ENCODE peak calls at places on chromosomes 5 and 9, in ten cellular contexts. One of them, this sample, is unnamed.

GRCh38 chr5:35153375-35153932 is 76.8 kb downstream of the PRLR start:
- DNase-seq in HEK293T: no peak
- DNase-seq in T-helper 22 cell: no peak
- DNase-seq in mammary epithelial cell: no peak
- DNase-seq in H7: no peak
- DNase-seq in A172: no peak
- DNase-seq in SHP77 treated with DMSO at 0.1 percent for 48 hours: no peak
- DNase-seq in T-cell: no peak
- DNase-seq in NT2/D1: no peak
- DNase-seq in GM03348: no peak
- DNase-seq in this sample: no peak

GRCh38 chr5:150489358-150490295 is 18.3 kb upstream of the NDST1 start:
- DNase-seq in SHP77 treated with DMSO at 0.1 percent for 48 hours: no peak
- DNase-seq in mammary epithelial cell: no peak
- DNase-seq in HEK293T: no peak
- DNase-seq in T-helper 22 cell: no peak
- DNase-seq in GM03348: no peak
- DNase-seq in A172: no peak
- DNase-seq in T-cell: no peak
- DNase-seq in H7: peak
- DNase-seq in NT2/D1: no peak
- DNase-seq in this sample: no peak

GRCh38 chr5:141338538-141339306 is at the start of gene PCDHGA2:
- DNase-seq in mammary epithelial cell: peak
- DNase-seq in GM03348: peak
- DNase-seq in HEK293T: peak
- DNase-seq in T-helper 22 cell: no peak
- DNase-seq in T-cell: no peak
- DNase-seq in A172: peak
- DNase-seq in SHP77 treated with DMSO at 0.1 percent for 48 hours: no peak
- DNase-seq in H7: peak
- DNase-seq in NT2/D1: peak
- DNase-seq in this sample: no peak

GRCh38 chr9:114851301-114851700 is 45.5 kb upstream of the TNFSF15 start:
- DNase-seq in HEK293T: no peak
- DNase-seq in T-helper 22 cell: no peak
- DNase-seq in A172: no peak
- DNase-seq in T-cell: no peak
- DNase-seq in mammary epithelial cell: no peak
- DNase-seq in SHP77 treated with DMSO at 0.1 percent for 48 hours: no peak
- DNase-seq in NT2/D1: no peak
- DNase-seq in GM03348: no peak
- DNase-seq in H7: no peak
- DNase-seq in this sample: no peak

GRCh38 chr5:167770461-167770860 is 521.0 kb upstream of the WWC1 start:
- DNase-seq in T-helper 22 cell: no peak
- DNase-seq in A172: peak
- DNase-seq in mammary epithelial cell: no peak
- DNase-seq in H7: no peak
- DNase-seq in NT2/D1: no peak
- DNase-seq in GM03348: peak
- DNase-seq in SHP77 treated with DMSO at 0.1 percent for 48 hours: no peak
- DNase-seq in T-cell: no peak
- DNase-seq in HEK293T: no peak
- DNase-seq in this sample: no peak

GRCh38 chr5:129963359-129963758 is 59.1 kb downstream of the CHSY3 start:
- DNase-seq in SHP77 treated with DMSO at 0.1 percent for 48 hours: no peak
- DNase-seq in H7: no peak
- DNase-seq in GM03348: peak
- DNase-seq in T-cell: no peak
- DNase-seq in T-helper 22 cell: no peak
- DNase-seq in HEK293T: no peak
- DNase-seq in NT2/D1: no peak
- DNase-seq in A172: peak
- DNase-seq in mammary epithelial cell: peak
- DNase-seq in this sample: no peak

GRCh38 chr9:137833721-137834613 is 43.6 kb upstream of the CACNA1B start:
- DNase-seq in HEK293T: no peak
- DNase-seq in A172: no peak
- DNase-seq in H7: peak
- DNase-seq in T-helper 22 cell: no peak
- DNase-seq in mammary epithelial cell: no peak
- DNase-seq in NT2/D1: no peak
- DNase-seq in GM03348: no peak
- DNase-seq in SHP77 treated with DMSO at 0.1 percent for 48 hours: no peak
- DNase-seq in T-cell: no peak
- DNase-seq in this sample: no peak

GRCh38 chr9:30039712-30040111 is 2344.7 kb upstream of the ACO1 start:
- DNase-seq in HEK293T: peak
- DNase-seq in mammary epithelial cell: no peak
- DNase-seq in A172: no peak
- DNase-seq in H7: no peak
- DNase-seq in T-helper 22 cell: no peak
- DNase-seq in NT2/D1: no peak
- DNase-seq in SHP77 treated with DMSO at 0.1 percent for 48 hours: no peak
- DNase-seq in GM03348: no peak
- DNase-seq in T-cell: no peak
- DNase-seq in this sample: no peak

GRCh38 chr9:108244676-108245075 is 611.1 kb downstream of the ACTL7B start:
- DNase-seq in HEK293T: no peak
- DNase-seq in H7: no peak
- DNase-seq in A172: no peak
- DNase-seq in T-cell: no peak
- DNase-seq in NT2/D1: no peak
- DNase-seq in mammary epithelial cell: no peak
- DNase-seq in T-helper 22 cell: no peak
- DNase-seq in SHP77 treated with DMSO at 0.1 percent for 48 hours: no peak
- DNase-seq in GM03348: no peak
- DNase-seq in this sample: no peak

GRCh38 chr5:126253406-126253805 is 169.8 kb upstream of the GRAMD2B start:
- DNase-seq in SHP77 treated with DMSO at 0.1 percent for 48 hours: no peak
- DNase-seq in NT2/D1: no peak
- DNase-seq in T-cell: no peak
- DNase-seq in A172: no peak
- DNase-seq in GM03348: no peak
- DNase-seq in H7: no peak
- DNase-seq in HEK293T: no peak
- DNase-seq in mammary epithelial cell: no peak
- DNase-seq in T-helper 22 cell: no peak
- DNase-seq in this sample: no peak

GRCh38 chr5:61701877-61702602 is 370.0 kb downstream of the ZSWIM6 start:
- DNase-seq in T-cell: no peak
- DNase-seq in H7: no peak
- DNase-seq in NT2/D1: no peak
- DNase-seq in GM03348: no peak
- DNase-seq in HEK293T: no peak
- DNase-seq in A172: no peak
- DNase-seq in mammary epithelial cell: no peak
- DNase-seq in T-helper 22 cell: no peak
- DNase-seq in SHP77 treated with DMSO at 0.1 percent for 48 hours: no peak
- DNase-seq in this sample: no peak

GRCh38 chr5:150358261-150359095 is 981 bp downstream of the TCOF1 start:
- DNase-seq in SHP77 treated with DMSO at 0.1 percent for 48 hours: no peak
- DNase-seq in A172: no peak
- DNase-seq in T-helper 22 cell: no peak
- DNase-seq in mammary epithelial cell: peak
- DNase-seq in NT2/D1: no peak
- DNase-seq in GM03348: no peak
- DNase-seq in H7: no peak
- DNase-seq in T-cell: no peak
- DNase-seq in HEK293T: no peak
- DNase-seq in this sample: no peak

GRCh38 chr5:56633950-56634349 is 181.4 kb upstream of the MAP3K1 start:
- DNase-seq in T-cell: no peak
- DNase-seq in SHP77 treated with DMSO at 0.1 percent for 48 hours: no peak
- DNase-seq in GM03348: no peak
- DNase-seq in NT2/D1: no peak
- DNase-seq in A172: no peak
- DNase-seq in T-helper 22 cell: no peak
- DNase-seq in mammary epithelial cell: no peak
- DNase-seq in HEK293T: no peak
- DNase-seq in H7: no peak
- DNase-seq in this sample: no peak

GRCh38 chr9:16787724-16788123 is 82.7 kb downstream of the BNC2 start:
- DNase-seq in HEK293T: no peak
- DNase-seq in GM03348: peak
- DNase-seq in NT2/D1: no peak
- DNase-seq in T-helper 22 cell: no peak
- DNase-seq in mammary epithelial cell: no peak
- DNase-seq in T-cell: no peak
- DNase-seq in SHP77 treated with DMSO at 0.1 percent for 48 hours: no peak
- DNase-seq in A172: peak
- DNase-seq in H7: no peak
- DNase-seq in this sample: no peak

GRCh38 chr9:89145086-89145485 is 33.5 kb downstream of the SHC3 start:
- DNase-seq in GM03348: no peak
- DNase-seq in T-cell: no peak
- DNase-seq in A172: no peak
- DNase-seq in HEK293T: no peak
- DNase-seq in SHP77 treated with DMSO at 0.1 percent for 48 hours: no peak
- DNase-seq in T-helper 22 cell: no peak
- DNase-seq in H7: no peak
- DNase-seq in NT2/D1: no peak
- DNase-seq in mammary epithelial cell: no peak
- DNase-seq in this sample: no peak

GRCh38 chr9:123473226-123473625 is 117.2 kb downstream of the CRB2 start:
- DNase-seq in NT2/D1: no peak
- DNase-seq in T-helper 22 cell: no peak
- DNase-seq in A172: no peak
- DNase-seq in GM03348: no peak
- DNase-seq in T-cell: no peak
- DNase-seq in mammary epithelial cell: no peak
- DNase-seq in H7: no peak
- DNase-seq in HEK293T: no peak
- DNase-seq in SHP77 treated with DMSO at 0.1 percent for 48 hours: no peak
- DNase-seq in this sample: no peak

GRCh38 chr5:113202904-113203716 is 226.5 kb downstream of the DCP2 start:
- DNase-seq in NT2/D1: no peak
- DNase-seq in mammary epithelial cell: no peak
- DNase-seq in A172: no peak
- DNase-seq in HEK293T: peak
- DNase-seq in SHP77 treated with DMSO at 0.1 percent for 48 hours: no peak
- DNase-seq in T-cell: no peak
- DNase-seq in T-helper 22 cell: no peak
- DNase-seq in GM03348: no peak
- DNase-seq in H7: no peak
- DNase-seq in this sample: no peak

GRCh38 chr9:138045541-138046490 is 168.2 kb downstream of the CACNA1B start:
- DNase-seq in mammary epithelial cell: no peak
- DNase-seq in A172: no peak
- DNase-seq in HEK293T: no peak
- DNase-seq in GM03348: no peak
- DNase-seq in H7: peak
- DNase-seq in SHP77 treated with DMSO at 0.1 percent for 48 hours: no peak
- DNase-seq in NT2/D1: no peak
- DNase-seq in T-helper 22 cell: no peak
- DNase-seq in T-cell: no peak
- DNase-seq in this sample: peak

GRCh38 chr5:83167506-83167905 is 90.2 kb downstream of the XRCC4 start:
- DNase-seq in SHP77 treated with DMSO at 0.1 percent for 48 hours: no peak
- DNase-seq in T-cell: no peak
- DNase-seq in T-helper 22 cell: no peak
- DNase-seq in GM03348: no peak
- DNase-seq in HEK293T: no peak
- DNase-seq in H7: no peak
- DNase-seq in mammary epithelial cell: no peak
- DNase-seq in A172: no peak
- DNase-seq in NT2/D1: no peak
- DNase-seq in this sample: no peak

GRCh38 chr5:73983661-73984060 is 357.7 kb downstream of the ARHGEF28 start:
- DNase-seq in GM03348: no peak
- DNase-seq in HEK293T: no peak
- DNase-seq in A172: no peak
- DNase-seq in H7: no peak
- DNase-seq in T-helper 22 cell: no peak
- DNase-seq in SHP77 treated with DMSO at 0.1 percent for 48 hours: no peak
- DNase-seq in T-cell: no peak
- DNase-seq in mammary epithelial cell: peak
- DNase-seq in NT2/D1: no peak
- DNase-seq in this sample: no peak

GRCh38 chr5:994821-995220 is 13.8 kb upstream of the NKD2 start:
- DNase-seq in HEK293T: no peak
- DNase-seq in A172: no peak
- DNase-seq in T-cell: no peak
- DNase-seq in H7: peak
- DNase-seq in NT2/D1: no peak
- DNase-seq in GM03348: no peak
- DNase-seq in SHP77 treated with DMSO at 0.1 percent for 48 hours: no peak
- DNase-seq in mammary epithelial cell: no peak
- DNase-seq in T-helper 22 cell: no peak
- DNase-seq in this sample: no peak

GRCh38 chr5:3225201-3225960 is 370.3 kb upstream of the IRX1 start:
- DNase-seq in SHP77 treated with DMSO at 0.1 percent for 48 hours: no peak
- DNase-seq in GM03348: no peak
- DNase-seq in mammary epithelial cell: no peak
- DNase-seq in H7: no peak
- DNase-seq in A172: no peak
- DNase-seq in HEK293T: no peak
- DNase-seq in T-helper 22 cell: no peak
- DNase-seq in T-cell: no peak
- DNase-seq in NT2/D1: no peak
- DNase-seq in this sample: peak

GRCh38 chr9:121271368-121272351 is 3.7 kb downstream of the GSN start:
- DNase-seq in T-cell: no peak
- DNase-seq in mammary epithelial cell: peak
- DNase-seq in SHP77 treated with DMSO at 0.1 percent for 48 hours: no peak
- DNase-seq in A172: peak
- DNase-seq in T-helper 22 cell: no peak
- DNase-seq in NT2/D1: no peak
- DNase-seq in HEK293T: no peak
- DNase-seq in H7: no peak
- DNase-seq in GM03348: peak
- DNase-seq in this sample: no peak

GRCh38 chr9:121914604-121915303 is 178.4 kb downstream of the TTLL11 start:
- DNase-seq in mammary epithelial cell: no peak
- DNase-seq in SHP77 treated with DMSO at 0.1 percent for 48 hours: no peak
- DNase-seq in T-helper 22 cell: no peak
- DNase-seq in A172: no peak
- DNase-seq in GM03348: no peak
- DNase-seq in HEK293T: no peak
- DNase-seq in NT2/D1: no peak
- DNase-seq in H7: no peak
- DNase-seq in T-cell: no peak
- DNase-seq in this sample: no peak

GRCh38 chr5:94968507-94969095 is 316.3 kb downstream of the MCTP1 start:
- DNase-seq in NT2/D1: peak
- DNase-seq in T-cell: no peak
- DNase-seq in SHP77 treated with DMSO at 0.1 percent for 48 hours: peak
- DNase-seq in H7: peak
- DNase-seq in A172: peak
- DNase-seq in mammary epithelial cell: peak
- DNase-seq in T-helper 22 cell: no peak
- DNase-seq in GM03348: peak
- DNase-seq in HEK293T: peak
- DNase-seq in this sample: no peak

GRCh38 chr9:124381073-124381945 is 33.9 kb downstream of the PSMB7 start:
- DNase-seq in NT2/D1: no peak
- DNase-seq in SHP77 treated with DMSO at 0.1 percent for 48 hours: no peak
- DNase-seq in A172: peak
- DNase-seq in mammary epithelial cell: peak
- DNase-seq in T-helper 22 cell: no peak
- DNase-seq in T-cell: no peak
- DNase-seq in GM03348: peak
- DNase-seq in HEK293T: no peak
- DNase-seq in H7: no peak
- DNase-seq in this sample: no peak